ENCODE peak calls at places on chromosome 9, in four cellular contexts. One of them, this sample, is unnamed.
A peak's percentile ranks its signal among the peaks of the same experiment; 100 is the strongest.

GRCh38 chr9:32264171-32264862 is 120.1 kb upstream of the ACO1 start:
- DNase-seq in tibial nerve: no peak
- DNase-seq in IMR-90: peak; percentile 14
- DNase-seq in D721Med: no peak
- DNase-seq in this sample: no peak

GRCh38 chr9:136438909-136439549 is 616 bp downstream of the INPP5E start:
- DNase-seq in tibial nerve: no peak
- DNase-seq in IMR-90: peak; percentile 11
- DNase-seq in D721Med: no peak
- DNase-seq in this sample: peak; percentile 91

GRCh38 chr9:36317766-36318165 is 59.5 kb upstream of the GNE start:
- DNase-seq in tibial nerve: no peak
- DNase-seq in IMR-90: no peak
- DNase-seq in D721Med: no peak
- DNase-seq in this sample: no peak

GRCh38 chr9:108622467-108622866 is 233.3 kb downstream of the ACTL7B start:
- DNase-seq in tibial nerve: no peak
- DNase-seq in IMR-90: peak; percentile 11
- DNase-seq in D721Med: no peak
- DNase-seq in this sample: no peak

GRCh38 chr9:31335529-31336234 is 1048.8 kb upstream of the ACO1 start:
- DNase-seq in tibial nerve: no peak
- DNase-seq in IMR-90: no peak
- DNase-seq in D721Med: no peak
- DNase-seq in this sample: no peak

GRCh38 chr9:95848764-95849163 is 26.7 kb upstream of the ERCC6L2 start:
- DNase-seq in tibial nerve: no peak
- DNase-seq in IMR-90: no peak
- DNase-seq in D721Med: no peak
- DNase-seq in this sample: no peak

GRCh38 chr9:91042541-91042940 is 240.9 kb downstream of the SYK start:
- DNase-seq in tibial nerve: no peak
- DNase-seq in IMR-90: no peak
- DNase-seq in D721Med: no peak
- DNase-seq in this sample: no peak

GRCh38 chr9:112487799-112488345 is 1.2 kb downstream of the KIAA1958 start:
- DNase-seq in tibial nerve: no peak
- DNase-seq in IMR-90: no peak
- DNase-seq in D721Med: no peak
- DNase-seq in this sample: no peak

GRCh38 chr9:468766-469496 is 254.3 kb downstream of the DOCK8 start:
- DNase-seq in tibial nerve: no peak
- DNase-seq in IMR-90: no peak
- DNase-seq in D721Med: no peak
- DNase-seq in this sample: peak; percentile 26

GRCh38 chr9:104879555-104880318 is 48.2 kb downstream of the ABCA1 start:
- DNase-seq in tibial nerve: no peak
- DNase-seq in IMR-90: peak; percentile 88
- DNase-seq in D721Med: no peak
- DNase-seq in this sample: no peak

GRCh38 chr9:114551750-114552685 is 35.6 kb upstream of the ATP6V1G1 start:
- DNase-seq in tibial nerve: no peak
- DNase-seq in IMR-90: peak; percentile 98
- DNase-seq in D721Med: no peak
- DNase-seq in this sample: no peak

GRCh38 chr9:85610074-85610855 is 131.5 kb downstream of the AGTPBP1 start:
- DNase-seq in tibial nerve: no peak
- DNase-seq in IMR-90: peak; percentile 82
- DNase-seq in D721Med: no peak
- DNase-seq in this sample: peak; percentile 74

GRCh38 chr9:123225374-123225813 is 43.0 kb downstream of the STRBP start:
- DNase-seq in tibial nerve: no peak
- DNase-seq in IMR-90: peak; percentile 90
- DNase-seq in D721Med: no peak
- DNase-seq in this sample: peak; percentile 77

GRCh38 chr9:137524161-137524560 is 26.0 kb downstream of the PNPLA7 start:
- DNase-seq in tibial nerve: no peak
- DNase-seq in IMR-90: no peak
- DNase-seq in D721Med: no peak
- DNase-seq in this sample: no peak

GRCh38 chr9:110370316-110370715 is 32.7 kb upstream of the TXNDC8 start:
- DNase-seq in tibial nerve: no peak
- DNase-seq in IMR-90: peak; percentile 34
- DNase-seq in D721Med: no peak
- DNase-seq in this sample: no peak

GRCh38 chr9:97703437-97704326 is 6.5 kb upstream of the XPA start:
- DNase-seq in tibial nerve: no peak
- DNase-seq in IMR-90: peak; percentile 80
- DNase-seq in D721Med: no peak
- DNase-seq in this sample: no peak

GRCh38 chr9:129072171-129072570 is 8.7 kb upstream of the DOLPP1 start:
- DNase-seq in tibial nerve: no peak
- DNase-seq in IMR-90: no peak
- DNase-seq in D721Med: no peak
- DNase-seq in this sample: no peak

GRCh38 chr9:81052846-81053245 is 636.5 kb downstream of the TLE1 start:
- DNase-seq in tibial nerve: no peak
- DNase-seq in IMR-90: peak; percentile 71
- DNase-seq in D721Med: no peak
- DNase-seq in this sample: no peak

GRCh38 chr9:121912812-121913627 is 180.1 kb downstream of the TTLL11 start:
- DNase-seq in tibial nerve: no peak
- DNase-seq in IMR-90: peak; percentile 44
- DNase-seq in D721Med: no peak
- DNase-seq in this sample: no peak

GRCh38 chr9:136599811-136600660 is 54.2 kb upstream of the NOTCH1 start:
- DNase-seq in tibial nerve: no peak
- DNase-seq in IMR-90: no peak
- DNase-seq in D721Med: no peak
- DNase-seq in this sample: no peak

GRCh38 chr9:89328064-89328463 is 9.8 kb downstream of the SECISBP2 start:
- DNase-seq in tibial nerve: no peak
- DNase-seq in IMR-90: peak; percentile 36
- DNase-seq in D721Med: no peak
- DNase-seq in this sample: no peak

GRCh38 chr9:28064241-28064640 is 491.0 kb upstream of the C9orf72 start:
- DNase-seq in tibial nerve: no peak
- DNase-seq in IMR-90: no peak
- DNase-seq in D721Med: no peak
- DNase-seq in this sample: no peak

GRCh38 chr9:1879501-1879900 is 135.6 kb upstream of the SMARCA2 start:
- DNase-seq in tibial nerve: no peak
- DNase-seq in IMR-90: no peak
- DNase-seq in D721Med: no peak
- DNase-seq in this sample: peak; percentile 51

GRCh38 chr9:137055385-137056364 is 1.8 kb upstream of the ENTPD2 start:
- DNase-seq in tibial nerve: peak; percentile 88
- DNase-seq in IMR-90: peak; percentile 41
- DNase-seq in D721Med: no peak
- DNase-seq in this sample: no peak

GRCh38 chr9:71384343-71384742 is 262.9 kb upstream of the TRPM3 start:
- DNase-seq in tibial nerve: no peak
- DNase-seq in IMR-90: no peak
- DNase-seq in D721Med: no peak
- DNase-seq in this sample: no peak

GRCh38 chr9:134061688-134062371 is 6.0 kb downstream of the BRD3 start:
- DNase-seq in tibial nerve: no peak
- DNase-seq in IMR-90: no peak
- DNase-seq in D721Med: peak; percentile 12
- DNase-seq in this sample: no peak

GRCh38 chr9:107243757-107244156 is 39.3 kb upstream of the RAD23B start:
- DNase-seq in tibial nerve: no peak
- DNase-seq in IMR-90: peak; percentile 83
- DNase-seq in D721Med: no peak
- DNase-seq in this sample: no peak

GRCh38 chr9:121192959-121193645 is 8.6 kb downstream of the RAB14 start:
- DNase-seq in tibial nerve: no peak
- DNase-seq in IMR-90: peak; percentile 36
- DNase-seq in D721Med: no peak
- DNase-seq in this sample: no peak

GRCh38 chr9:136900988-136901515 is 14.7 kb downstream of the TRAF2 start:
- DNase-seq in tibial nerve: no peak
- DNase-seq in IMR-90: no peak
- DNase-seq in D721Med: no peak
- DNase-seq in this sample: no peak

GRCh38 chr9:89593776-89594427 is 10.9 kb upstream of the GADD45G start:
- DNase-seq in tibial nerve: no peak
- DNase-seq in IMR-90: peak; percentile 7
- DNase-seq in D721Med: no peak
- DNase-seq in this sample: peak; percentile 70

DNA sequence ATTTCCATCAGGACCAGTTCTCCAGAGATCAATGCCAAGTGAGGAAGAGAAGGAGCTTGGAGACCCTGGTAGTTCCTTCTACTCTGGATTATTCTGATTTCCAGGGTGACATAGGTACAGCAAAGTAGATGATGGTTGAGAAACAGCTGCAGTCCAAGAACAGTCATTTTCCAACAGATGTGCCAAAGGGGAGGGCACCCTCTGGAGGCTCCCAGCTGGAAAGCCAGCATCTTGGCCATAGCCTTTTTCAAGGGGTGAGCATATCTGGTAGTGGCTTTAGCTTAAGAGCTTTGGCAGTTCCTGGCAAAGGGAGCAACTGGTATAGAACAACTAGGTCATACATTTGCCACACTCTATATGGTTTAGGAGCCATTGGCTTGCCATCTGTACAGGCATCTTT is 492.7 kb downstream of the RASEF start:
- DNase-seq in tibial nerve: no peak
- DNase-seq in IMR-90: peak; percentile 4
- DNase-seq in D721Med: no peak
- DNase-seq in this sample: no peak
- TF ChIP-seq CTCF in tibial nerve: no peak
- TF ChIP-seq CTCF in IMR-90: peak; percentile 23
- TF ChIP-seq CTCF in D721Med: no peak
- TF ChIP-seq CTCF in this sample: no peak

DNA sequence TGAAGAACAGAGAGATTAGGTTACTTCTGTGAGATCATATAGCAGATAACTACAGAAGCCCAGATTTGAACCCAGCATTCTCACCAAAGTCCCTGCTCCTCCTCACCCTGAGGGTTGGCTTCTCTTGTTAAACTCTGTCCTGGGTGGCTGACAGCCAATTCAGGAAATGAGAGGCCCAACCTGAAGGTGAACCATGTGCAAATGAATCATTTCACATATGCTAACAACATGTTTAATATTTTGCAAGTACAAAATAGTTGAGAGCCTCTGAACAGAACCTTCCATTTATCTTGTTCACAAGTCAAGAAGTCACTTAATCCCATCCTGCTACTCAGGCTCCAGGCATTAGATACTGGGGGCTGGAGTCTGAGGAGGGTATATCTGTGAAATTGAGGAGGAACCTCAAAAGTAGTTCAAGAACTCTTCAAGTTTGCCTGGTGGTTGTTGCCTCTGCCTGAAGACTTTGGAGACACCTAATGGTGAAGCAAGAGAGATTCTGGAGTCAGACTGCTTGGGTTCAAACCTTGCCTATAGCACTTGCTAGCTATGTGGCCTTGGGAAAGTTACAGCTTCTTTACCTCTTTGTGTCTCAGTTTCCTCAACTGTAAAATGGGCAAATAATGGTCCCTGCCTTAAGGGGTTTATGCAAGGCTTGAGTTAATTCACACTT is 564.0 kb downstream of the PSAT1 start:
- DNase-seq in tibial nerve: no peak
- DNase-seq in IMR-90: peak; percentile 82
- DNase-seq in D721Med: no peak
- DNase-seq in this sample: no peak
- TF ChIP-seq CTCF in tibial nerve: no peak
- TF ChIP-seq CTCF in IMR-90: no peak
- TF ChIP-seq CTCF in D721Med: no peak
- TF ChIP-seq CTCF in this sample: no peak

GRCh38 chr9:127763918-127764384 is 14.5 kb downstream of the SH2D3C start:
- DNase-seq in tibial nerve: no peak
- DNase-seq in IMR-90: no peak
- DNase-seq in D721Med: no peak
- DNase-seq in this sample: no peak
- TF ChIP-seq CTCF in tibial nerve: peak; percentile 51
- TF ChIP-seq CTCF in IMR-90: peak; percentile 24
- TF ChIP-seq CTCF in D721Med: peak; percentile 22
- TF ChIP-seq CTCF in this sample: peak; percentile 36

DNA sequence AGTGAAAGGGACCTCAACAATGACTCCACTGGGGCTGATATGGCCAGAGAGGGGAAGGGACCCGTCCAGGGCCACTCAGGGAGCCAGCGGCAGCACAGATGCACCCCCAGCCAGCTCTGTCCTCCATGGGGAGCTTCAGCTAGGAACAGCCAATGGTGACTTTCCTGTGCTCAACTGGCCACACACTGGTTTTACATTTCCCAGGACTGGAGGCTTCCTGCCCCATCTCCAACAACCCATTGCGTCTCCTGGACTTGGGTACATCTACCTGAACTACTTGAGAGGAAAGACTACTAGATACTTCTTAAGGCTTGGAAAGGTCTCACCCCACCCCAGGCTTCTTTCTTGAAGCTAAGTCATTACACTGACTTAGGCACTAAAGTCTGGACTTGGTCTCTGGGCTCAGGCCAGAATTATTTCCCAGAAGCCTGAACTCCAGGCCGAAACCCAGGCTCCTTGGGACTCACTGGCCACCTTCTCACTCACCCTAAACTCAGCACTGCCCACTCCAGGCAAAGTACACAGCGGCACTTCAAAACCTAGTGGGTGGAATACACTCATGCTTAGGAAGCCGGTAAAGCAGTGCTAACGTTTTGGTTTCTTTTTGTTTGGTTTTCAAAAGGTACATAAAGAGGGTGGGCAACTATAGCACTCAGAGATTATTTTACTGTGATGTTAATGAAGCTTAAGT is 1.6 kb downstream of the IGFBPL1 start:
- DNase-seq in tibial nerve: no peak
- DNase-seq in IMR-90: no peak
- DNase-seq in D721Med: no peak
- DNase-seq in this sample: no peak
- TF ChIP-seq CTCF in tibial nerve: no peak
- TF ChIP-seq CTCF in IMR-90: no peak
- TF ChIP-seq CTCF in D721Med: no peak
- TF ChIP-seq CTCF in this sample: no peak

DNA sequence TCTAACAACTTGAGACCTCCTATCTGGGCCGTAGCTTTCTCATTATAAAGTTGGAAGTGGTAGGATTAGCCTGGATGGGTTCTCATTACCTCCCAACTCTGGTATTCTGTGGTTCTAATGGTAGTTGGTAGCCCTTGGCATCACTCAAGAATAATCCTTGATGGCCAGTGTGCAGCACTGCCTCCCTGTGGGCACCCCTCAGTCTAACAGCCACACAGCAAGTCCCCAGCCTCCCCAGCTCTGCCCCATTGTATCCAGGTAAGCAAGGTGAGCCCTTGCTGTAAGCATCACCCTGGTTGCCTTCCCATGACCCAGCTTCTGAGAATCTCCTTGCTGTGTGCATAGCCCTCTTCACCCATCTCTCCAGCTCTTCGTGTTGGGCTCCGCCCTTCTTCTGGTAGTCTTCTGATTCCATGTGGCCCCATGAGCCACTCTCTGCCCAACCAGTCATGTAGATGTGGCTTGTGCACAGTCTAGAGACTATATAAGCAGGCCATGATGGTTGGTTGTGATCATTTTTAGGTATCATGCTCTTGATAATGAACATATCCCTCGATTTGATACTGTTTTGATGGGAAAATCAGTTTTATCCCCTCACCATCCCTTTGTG is 57.6 kb upstream of the GRHPR start:
- DNase-seq in tibial nerve: no peak
- DNase-seq in IMR-90: no peak
- DNase-seq in D721Med: no peak
- DNase-seq in this sample: no peak
- TF ChIP-seq CTCF in tibial nerve: no peak
- TF ChIP-seq CTCF in IMR-90: peak; percentile 14
- TF ChIP-seq CTCF in D721Med: no peak
- TF ChIP-seq CTCF in this sample: peak; percentile 42

This sample was measured in GM20000.